ENCODE peak calls at places on chromosome 13, in seven cellular contexts. V is hepatocyte, W is brain microvascular endothelial cell, Y is thoracic aorta, M is fibroblast of pulmonary artery, A is transverse colon, J is GM06990. R is an unnamed sample.

GRCh38 chr13:113453962-113454361 is 674 bp upstream of the ADPRHL1 start:
- DNase-seq in V (no peak), W (no peak), Y (no peak), M (peak; percentile 68), A (no peak), J (no peak), R (no peak)

GRCh38 chr13:34419025-34419424 is 523.0 kb upstream of the NBEA start:
- DNase-seq in V (no peak), W (no peak), Y (no peak), M (no peak), A (no peak), J (no peak), R (no peak)

GRCh38 chr13:111951982-111952565 is 114.9 kb upstream of the SOX1 start:
- DNase-seq in V (no peak), W (no peak), Y (no peak), M (no peak), A (no peak), J (no peak), R (no peak)

GRCh38 chr13:114097893-114098688 is 34.3 kb downstream of the RASA3 start:
- DNase-seq in V (no peak), W (no peak), Y (no peak), M (no peak), A (peak; percentile 7), J (no peak), R (no peak)

GRCh38 chr13:26007261-26007765 is 44.5 kb downstream of the SHISA2 start:
- DNase-seq in V (no peak), W (no peak), Y (no peak), M (no peak), A (no peak), J (no peak), R (no peak)

GRCh38 chr13:71015516-71015915 is 851.5 kb downstream of the DACH1 start:
- DNase-seq in V (no peak), W (no peak), Y (no peak), M (no peak), A (no peak), J (no peak), R (no peak)

GRCh38 chr13:69603144-69603853 is 504.3 kb upstream of the ATXN8OS start:
- DNase-seq in V (no peak), W (no peak), Y (no peak), M (no peak), A (no peak), J (no peak), R (no peak)

GRCh38 chr13:112434032-112434431 is 57.9 kb downstream of the SPACA7 start:
- DNase-seq in V (no peak), W (no peak), Y (no peak), M (no peak), A (no peak), J (no peak), R (no peak)

GRCh38 chr13:106536244-106537034 is 977 bp upstream of the EFNB2 start:
- DNase-seq in V (peak; percentile 96), W (peak; percentile 81), Y (peak; percentile 66), M (peak; percentile 91), A (peak; percentile 93), J (peak; percentile 82), R (peak; percentile 49)

GRCh38 chr13:71625694-71626093 is 241.3 kb downstream of the DACH1 start:
- DNase-seq in V (no peak), W (no peak), Y (no peak), M (peak; percentile 80), A (no peak), J (no peak), R (no peak)

R was measured in GM12864.